ENCODE peak calls at places on chromosomes 11 and 22, in eight cellular contexts. One of them, this sample, is unnamed.

GRCh38 chr22:37018815-37019308 is 385 bp downstream of the TST start:
- DNase-seq in NCI-H1436: no peak
- DNase-seq in skeletal muscle cell: no peak
- DNase-seq in brain microvascular endothelial cell: peak; percentile 19
- DNase-seq in neuronal stem cell: peak; percentile 40
- DNase-seq in right cardiac atrium: peak; percentile 93
- DNase-seq in AG04450: no peak
- DNase-seq in activated CD4-positive, CD25-positive, alpha-beta regulatory T cell treated with anti-CD3 and anti-CD28 coated beads, Interleukin-2, amount 50 U/mL, for 16 hours: no peak
- DNase-seq in this sample: peak; percentile 28

GRCh38 chr22:23155143-23155542 is 9.9 kb downstream of the RAB36 start:
- DNase-seq in brain microvascular endothelial cell: no peak
- DNase-seq in NCI-H1436: no peak
- DNase-seq in skeletal muscle cell: no peak
- DNase-seq in right cardiac atrium: no peak
- DNase-seq in activated CD4-positive, CD25-positive, alpha-beta regulatory T cell treated with anti-CD3 and anti-CD28 coated beads, Interleukin-2, amount 50 U/mL, for 16 hours: no peak
- DNase-seq in AG04450: no peak
- DNase-seq in neuronal stem cell: no peak
- DNase-seq in this sample: no peak

GRCh38 chr11:18802381-18803257 is 11.0 kb upstream of the PTPN5 start:
- DNase-seq in brain microvascular endothelial cell: peak; percentile 78
- DNase-seq in skeletal muscle cell: peak; percentile 30
- DNase-seq in activated CD4-positive, CD25-positive, alpha-beta regulatory T cell treated with anti-CD3 and anti-CD28 coated beads, Interleukin-2, amount 50 U/mL, for 16 hours: no peak
- DNase-seq in NCI-H1436: peak; percentile 36
- DNase-seq in AG04450: peak; percentile 21
- DNase-seq in right cardiac atrium: peak; percentile 59
- DNase-seq in neuronal stem cell: peak; percentile 57
- DNase-seq in this sample: peak; percentile 59

GRCh38 chr11:93773601-93774200 is 10.4 kb upstream of the MED17 start:
- DNase-seq in NCI-H1436: no peak
- DNase-seq in right cardiac atrium: no peak
- DNase-seq in brain microvascular endothelial cell: no peak
- DNase-seq in AG04450: no peak
- DNase-seq in neuronal stem cell: no peak
- DNase-seq in skeletal muscle cell: no peak
- DNase-seq in activated CD4-positive, CD25-positive, alpha-beta regulatory T cell treated with anti-CD3 and anti-CD28 coated beads, Interleukin-2, amount 50 U/mL, for 16 hours: no peak
- DNase-seq in this sample: no peak

GRCh38 chr11:124285610-124286344 is 28.0 kb downstream of the OR8D1 start:
- DNase-seq in skeletal muscle cell: peak; percentile 90
- DNase-seq in neuronal stem cell: no peak
- DNase-seq in right cardiac atrium: no peak
- DNase-seq in AG04450: peak; percentile 59
- DNase-seq in activated CD4-positive, CD25-positive, alpha-beta regulatory T cell treated with anti-CD3 and anti-CD28 coated beads, Interleukin-2, amount 50 U/mL, for 16 hours: no peak
- DNase-seq in NCI-H1436: no peak
- DNase-seq in brain microvascular endothelial cell: peak; percentile 17
- DNase-seq in this sample: no peak

GRCh38 chr11:69492201-69492991 is 10.9 kb downstream of the LINC01488 start:
- DNase-seq in activated CD4-positive, CD25-positive, alpha-beta regulatory T cell treated with anti-CD3 and anti-CD28 coated beads, Interleukin-2, amount 50 U/mL, for 16 hours: no peak
- DNase-seq in brain microvascular endothelial cell: no peak
- DNase-seq in NCI-H1436: no peak
- DNase-seq in neuronal stem cell: no peak
- DNase-seq in right cardiac atrium: peak; percentile 14
- DNase-seq in skeletal muscle cell: no peak
- DNase-seq in AG04450: no peak
- DNase-seq in this sample: no peak

GRCh38 chr11:19601235-19601634 is 111.4 kb upstream of the NAV2 start:
- DNase-seq in brain microvascular endothelial cell: no peak
- DNase-seq in neuronal stem cell: no peak
- DNase-seq in AG04450: no peak
- DNase-seq in activated CD4-positive, CD25-positive, alpha-beta regulatory T cell treated with anti-CD3 and anti-CD28 coated beads, Interleukin-2, amount 50 U/mL, for 16 hours: no peak
- DNase-seq in skeletal muscle cell: no peak
- DNase-seq in NCI-H1436: no peak
- DNase-seq in right cardiac atrium: no peak
- DNase-seq in this sample: no peak

GRCh38 chr11:72144807-72145565 is 9.5 kb downstream of the FOLR3 start:
- DNase-seq in activated CD4-positive, CD25-positive, alpha-beta regulatory T cell treated with anti-CD3 and anti-CD28 coated beads, Interleukin-2, amount 50 U/mL, for 16 hours: no peak
- DNase-seq in right cardiac atrium: no peak
- DNase-seq in neuronal stem cell: no peak
- DNase-seq in AG04450: peak; percentile 76
- DNase-seq in skeletal muscle cell: peak; percentile 12
- DNase-seq in brain microvascular endothelial cell: peak; percentile 26
- DNase-seq in NCI-H1436: no peak
- DNase-seq in this sample: peak; percentile 34

GRCh38 chr11:57792060-57792541 is 30.5 kb downstream of the CTNND1 start:
- DNase-seq in AG04450: no peak
- DNase-seq in neuronal stem cell: no peak
- DNase-seq in NCI-H1436: no peak
- DNase-seq in right cardiac atrium: peak; percentile 92
- DNase-seq in brain microvascular endothelial cell: peak; percentile 43
- DNase-seq in activated CD4-positive, CD25-positive, alpha-beta regulatory T cell treated with anti-CD3 and anti-CD28 coated beads, Interleukin-2, amount 50 U/mL, for 16 hours: peak; percentile 68
- DNase-seq in skeletal muscle cell: no peak
- DNase-seq in this sample: no peak

GRCh38 chr22:28791841-28792490 is 8.4 kb downstream of the XBP1 start:
- DNase-seq in skeletal muscle cell: no peak
- DNase-seq in AG04450: peak; percentile 10
- DNase-seq in neuronal stem cell: no peak
- DNase-seq in right cardiac atrium: no peak
- DNase-seq in activated CD4-positive, CD25-positive, alpha-beta regulatory T cell treated with anti-CD3 and anti-CD28 coated beads, Interleukin-2, amount 50 U/mL, for 16 hours: no peak
- DNase-seq in brain microvascular endothelial cell: no peak
- DNase-seq in NCI-H1436: no peak
- DNase-seq in this sample: no peak

GRCh38 chr11:47156333-47156732 is 20.3 kb downstream of the ARFGAP2 start:
- DNase-seq in right cardiac atrium: no peak
- DNase-seq in neuronal stem cell: no peak
- DNase-seq in NCI-H1436: no peak
- DNase-seq in brain microvascular endothelial cell: no peak
- DNase-seq in AG04450: no peak
- DNase-seq in activated CD4-positive, CD25-positive, alpha-beta regulatory T cell treated with anti-CD3 and anti-CD28 coated beads, Interleukin-2, amount 50 U/mL, for 16 hours: no peak
- DNase-seq in skeletal muscle cell: no peak
- DNase-seq in this sample: no peak

GRCh38 chr22:27585141-27585540 is 216.4 kb downstream of the MN1 start:
- DNase-seq in skeletal muscle cell: no peak
- DNase-seq in brain microvascular endothelial cell: no peak
- DNase-seq in AG04450: no peak
- DNase-seq in NCI-H1436: no peak
- DNase-seq in neuronal stem cell: no peak
- DNase-seq in right cardiac atrium: no peak
- DNase-seq in activated CD4-positive, CD25-positive, alpha-beta regulatory T cell treated with anti-CD3 and anti-CD28 coated beads, Interleukin-2, amount 50 U/mL, for 16 hours: no peak
- DNase-seq in this sample: no peak

GRCh38 chr22:50184004-50184461 is 1.7 kb upstream of the TRABD start:
- DNase-seq in NCI-H1436: no peak
- DNase-seq in neuronal stem cell: no peak
- DNase-seq in skeletal muscle cell: no peak
- DNase-seq in AG04450: no peak
- DNase-seq in brain microvascular endothelial cell: no peak
- DNase-seq in activated CD4-positive, CD25-positive, alpha-beta regulatory T cell treated with anti-CD3 and anti-CD28 coated beads, Interleukin-2, amount 50 U/mL, for 16 hours: no peak
- DNase-seq in right cardiac atrium: peak; percentile 94
- DNase-seq in this sample: no peak

GRCh38 chr22:49960967-49961600 is 512 bp downstream of the PIM3 start:
- DNase-seq in neuronal stem cell: no peak
- DNase-seq in brain microvascular endothelial cell: peak; percentile 11
- DNase-seq in AG04450: no peak
- DNase-seq in NCI-H1436: no peak
- DNase-seq in right cardiac atrium: peak; percentile 81
- DNase-seq in skeletal muscle cell: no peak
- DNase-seq in activated CD4-positive, CD25-positive, alpha-beta regulatory T cell treated with anti-CD3 and anti-CD28 coated beads, Interleukin-2, amount 50 U/mL, for 16 hours: no peak
- DNase-seq in this sample: no peak

GRCh38 chr11:123585206-123585605 is 69.2 kb downstream of the SCN3B start:
- DNase-seq in AG04450: no peak
- DNase-seq in NCI-H1436: no peak
- DNase-seq in right cardiac atrium: no peak
- DNase-seq in neuronal stem cell: no peak
- DNase-seq in brain microvascular endothelial cell: no peak
- DNase-seq in skeletal muscle cell: no peak
- DNase-seq in activated CD4-positive, CD25-positive, alpha-beta regulatory T cell treated with anti-CD3 and anti-CD28 coated beads, Interleukin-2, amount 50 U/mL, for 16 hours: no peak
- DNase-seq in this sample: no peak

GRCh38 chr11:64103377-64103985 is 62.4 kb downstream of the MACROD1 start:
- DNase-seq in skeletal muscle cell: no peak
- DNase-seq in AG04450: no peak
- DNase-seq in brain microvascular endothelial cell: no peak
- DNase-seq in NCI-H1436: peak; percentile 39
- DNase-seq in neuronal stem cell: no peak
- DNase-seq in right cardiac atrium: peak; percentile 25
- DNase-seq in activated CD4-positive, CD25-positive, alpha-beta regulatory T cell treated with anti-CD3 and anti-CD28 coated beads, Interleukin-2, amount 50 U/mL, for 16 hours: no peak
- DNase-seq in this sample: no peak

GRCh38 chr11:77370217-77370616 is 68.7 kb upstream of the GDPD4 start:
- DNase-seq in right cardiac atrium: no peak
- DNase-seq in activated CD4-positive, CD25-positive, alpha-beta regulatory T cell treated with anti-CD3 and anti-CD28 coated beads, Interleukin-2, amount 50 U/mL, for 16 hours: no peak
- DNase-seq in skeletal muscle cell: no peak
- DNase-seq in neuronal stem cell: no peak
- DNase-seq in AG04450: no peak
- DNase-seq in brain microvascular endothelial cell: no peak
- DNase-seq in NCI-H1436: no peak
- DNase-seq in this sample: no peak

GRCh38 chr11:32094931-32095330 is 4.1 kb downstream of the RCN1 start:
- DNase-seq in skeletal muscle cell: no peak
- DNase-seq in brain microvascular endothelial cell: no peak
- DNase-seq in NCI-H1436: no peak
- DNase-seq in right cardiac atrium: peak; percentile 64
- DNase-seq in activated CD4-positive, CD25-positive, alpha-beta regulatory T cell treated with anti-CD3 and anti-CD28 coated beads, Interleukin-2, amount 50 U/mL, for 16 hours: no peak
- DNase-seq in AG04450: no peak
- DNase-seq in neuronal stem cell: no peak
- DNase-seq in this sample: no peak

GRCh38 chr11:73227571-73228211 is 9.6 kb downstream of the P2RY2 start:
- DNase-seq in right cardiac atrium: no peak
- DNase-seq in neuronal stem cell: no peak
- DNase-seq in NCI-H1436: no peak
- DNase-seq in skeletal muscle cell: no peak
- DNase-seq in brain microvascular endothelial cell: no peak
- DNase-seq in AG04450: no peak
- DNase-seq in activated CD4-positive, CD25-positive, alpha-beta regulatory T cell treated with anti-CD3 and anti-CD28 coated beads, Interleukin-2, amount 50 U/mL, for 16 hours: no peak
- DNase-seq in this sample: peak; percentile 86

This sample was measured in RWPE1.